ENCODE peak calls at places on chromosomes 12 and 14, in four cellular contexts. A is non-pigmented ciliary epithelial cell, F is T-helper 17 cell, X is aorta. H is an unnamed sample.

GRCh38 chr12:132125736-132126135 is 18.4 kb downstream of the DDX51 start:
- DNase-seq in A (no peak), F (no peak), X (no peak), H (no peak)

GRCh38 chr14:56592746-56593544 is 13.3 kb downstream of the TMEM260 start:
- DNase-seq in X (no peak), A (no peak), F (no peak), H (no peak)

GRCh38 chr12:113846275-113846674 is 119.8 kb downstream of the RBM19 start:
- DNase-seq in A (no peak), X (no peak), F (no peak), H (no peak)

GRCh38 chr12:107318804-107319535 is 225.6 kb upstream of the CRY1 start:
- DNase-seq in X (no peak), F (no peak), A (no peak), H (no peak)

GRCh38 chr12:54390668-54391551 is 6.4 kb upstream of the ZNF385A start:
- DNase-seq in A (no peak), X (peak; percentile 59), F (peak; percentile 72), H (no peak)

GRCh38 chr12:120119395-120119973 is 2.9 kb upstream of the RAB35 start:
- DNase-seq in A (no peak), F (no peak), X (no peak), H (peak; percentile 29)

GRCh38 chr12:98198261-98198982 is 317.0 kb upstream of the TMPO start:
- DNase-seq in A (no peak), X (no peak), F (no peak), H (no peak)

GRCh38 chr12:78863482-78864427 is 819 bp upstream of the SYT1 start:
- DNase-seq in F (no peak), A (no peak), X (peak; percentile 46), H (no peak)

GRCh38 chr14:50533806-50534205 is 1.4 kb upstream of the MAP4K5 start:
- DNase-seq in F (no peak), A (no peak), X (no peak), H (no peak)

GRCh38 chr12:43869184-43869583 is 33.3 kb downstream of the TMEM117 start:
- DNase-seq in A (no peak), F (no peak), X (no peak), H (no peak)

GRCh38 chr14:77044776-77045569 is 16.5 kb upstream of the IRF2BPL start:
- DNase-seq in X (no peak), F (no peak), A (no peak), H (no peak)

GRCh38 chr14:36452850-36453249 is 67.2 kb downstream of the NKX2-1 start:
- DNase-seq in X (no peak), F (no peak), A (no peak), H (no peak)

GRCh38 chr14:68819260-68819691 is 26.4 kb upstream of the ZFP36L1 start:
- DNase-seq in X (no peak), A (no peak), F (peak; percentile 53), H (no peak)

GRCh38 chr12:110743571-110744093 is 941 bp upstream of the PPP1CC start:
- DNase-seq in A (no peak), F (no peak), X (peak; percentile 72), H (no peak)

GRCh38 chr14:96037891-96038557 is 1.1 kb upstream of the C14orf132 start:
- DNase-seq in A (no peak), F (no peak), X (peak; percentile 89), H (no peak)

GRCh38 chr12:113247123-113248045 is 26.1 kb downstream of the TPCN1 start:
- DNase-seq in X (peak; percentile 75), F (no peak), A (no peak), H (no peak)

GRCh38 chr14:49880267-49881064 is 12.4 kb upstream of the ARF6 start:
- DNase-seq in X (no peak), F (no peak), A (no peak), H (no peak)

GRCh38 chr12:108620236-108620879 is 13.3 kb downstream of the SELPLG start:
- DNase-seq in X (no peak), F (no peak), A (no peak), H (no peak)

GRCh38 chr14:81366259-81366658 is 33.9 kb downstream of the STON2 start:
- DNase-seq in F (no peak), A (no peak), X (no peak), H (no peak)

GRCh38 chr12:66859751-66860440 is 181.0 kb upstream of the GRIP1 start:
- DNase-seq in X (no peak), F (no peak), A (no peak), H (no peak)

GRCh38 chr12:98073610-98074009 is 441.8 kb upstream of the TMPO start:
- DNase-seq in A (no peak), X (no peak), F (no peak), H (no peak)

GRCh38 chr14:33271891-33272290 is 333.2 kb downstream of the NPAS3 start:
- DNase-seq in F (no peak), X (no peak), A (no peak), H (no peak)

GRCh38 chr12:92070864-92071445 is 74.7 kb downstream of the BTG1 start:
- DNase-seq in F (no peak), X (no peak), A (no peak), H (no peak)